ENCODE peak calls at places on chromosomes 16 and 17, in eight cellular contexts. Y, J, P, S, Q, A, F and K are unnamed samples.

GRCh38 chr17:80236911-80237310 is 16.7 kb downstream of the SLC26A11 start:
- DNase-seq in Y (no peak), J (no peak), P (no peak), S (no peak), Q (no peak), A (no peak), F (no peak), K (no peak)

GRCh38 chr17:21353326-21354010 is 22.7 kb upstream of the KCNJ12 start:
- DNase-seq in Y (peak), J (no peak), P (no peak), S (peak), Q (peak), A (peak), F (no peak), K (no peak)

GRCh38 chr17:3952186-3952585 is 12.1 kb downstream of the ATP2A3 start:
- DNase-seq in Y (no peak), J (no peak), P (no peak), S (no peak), Q (no peak), A (no peak), F (no peak), K (no peak)

GRCh38 chr16:73186752-73187151 is 138.8 kb upstream of the ZFHX3 start:
- DNase-seq in Y (no peak), J (no peak), P (no peak), S (no peak), Q (no peak), A (no peak), F (no peak), K (no peak)

GRCh38 chr16:75762746-75763145 is 36.5 kb upstream of the CPHXL start:
- DNase-seq in Y (no peak), J (no peak), P (no peak), S (no peak), Q (no peak), A (no peak), F (no peak), K (no peak)

GRCh38 chr17:76481091-76481655 is 13.8 kb downstream of the AANAT start:
- DNase-seq in Y (no peak), J (no peak), P (no peak), S (no peak), Q (no peak), A (no peak), F (no peak), K (no peak)

GRCh38 chr17:65198653-65199382 is 61.6 kb downstream of the RGS9 start:
- DNase-seq in Y (peak), J (no peak), P (no peak), S (peak), Q (no peak), A (peak), F (no peak), K (peak)

GRCh38 chr17:4554441-4554996 is 665 bp downstream of the MYBBP1A start:
- DNase-seq in Y (no peak), J (no peak), P (no peak), S (no peak), Q (peak), A (no peak), F (no peak), K (peak)

GRCh38 chr17:67707442-67707841 is 10.3 kb upstream of the NOL11 start:
- DNase-seq in Y (no peak), J (no peak), P (no peak), S (no peak), Q (no peak), A (no peak), F (no peak), K (no peak)

GRCh38 chr17:68314916-68315535 is 23.7 kb downstream of the ARSG start:
- DNase-seq in Y (no peak), J (no peak), P (no peak), S (peak), Q (no peak), A (peak), F (peak), K (no peak)

GRCh38 chr16:57147381-57148191 is 38.3 kb downstream of the PSME3IP1 start:
- DNase-seq in Y (peak), J (no peak), P (no peak), S (peak), Q (no peak), A (no peak), F (peak), K (no peak)

GRCh38 chr17:47279062-47279801 is 25.6 kb downstream of the ITGB3 start:
- DNase-seq in Y (peak), J (peak), P (no peak), S (peak), Q (no peak), A (peak), F (peak), K (no peak)
- TF ChIP-seq CTCF in Y (peak), J (no peak), P (no peak), S (peak), Q (no peak), A (peak), F (no peak), K (no peak)

GRCh38 chr16:10597184-10597583 is 16.8 kb upstream of the EMP2 start:
- DNase-seq in Y (peak), J (no peak), P (no peak), S (no peak), Q (no peak), A (no peak), F (no peak), K (no peak)

GRCh38 chr16:10592611-10593010 is 12.2 kb upstream of the EMP2 start:
- DNase-seq in Y (no peak), J (no peak), P (no peak), S (no peak), Q (no peak), A (no peak), F (no peak), K (no peak)

GRCh38 chr16:10598157-10598556 is 17.8 kb upstream of the EMP2 start:
- DNase-seq in Y (no peak), J (peak), P (no peak), S (no peak), Q (peak), A (no peak), F (peak), K (no peak)

GRCh38 chr16:10590342-10590741 is 9.9 kb upstream of the EMP2 start:
- DNase-seq in Y (no peak), J (no peak), P (no peak), S (no peak), Q (no peak), A (no peak), F (no peak), K (no peak)

DNA sequence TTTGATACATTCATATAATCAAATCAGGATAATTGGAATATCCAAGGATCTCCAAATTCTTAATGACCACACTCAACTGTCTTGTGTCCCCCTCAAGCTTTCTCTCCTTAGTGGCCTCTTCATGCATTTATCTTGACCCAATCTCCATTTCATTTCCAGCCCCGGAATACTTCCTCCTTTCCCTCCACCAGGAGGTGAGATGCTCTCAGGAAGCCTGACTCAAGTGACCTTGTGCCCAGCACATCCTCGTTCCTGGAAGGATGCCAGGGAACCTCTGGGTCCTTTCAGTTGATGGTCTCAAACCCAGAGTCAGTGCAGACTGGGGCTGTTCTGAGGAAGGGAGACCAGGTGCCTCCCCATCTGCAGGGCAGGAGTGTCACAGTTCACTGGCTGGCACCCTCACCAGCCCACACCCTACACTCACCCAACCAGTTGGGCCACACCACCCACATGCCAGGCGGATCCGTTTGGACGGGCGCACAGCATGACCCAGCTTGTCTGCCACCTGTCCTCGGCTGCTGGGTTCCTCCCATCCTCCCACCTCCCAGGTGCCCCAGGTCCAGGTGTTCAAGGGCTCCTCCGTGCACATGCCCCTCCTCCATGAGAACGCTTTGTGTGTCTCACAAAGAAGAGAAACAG is 14.0 kb upstream of the EMP2 start:
- DNase-seq in Y (peak), J (no peak), P (no peak), S (no peak), Q (peak), A (no peak), F (no peak), K (no peak)
- TF ChIP-seq CTCF in Y (no peak), J (no peak), P (no peak), S (no peak), Q (no peak), A (no peak), F (no peak), K (no peak)

GRCh38 chr17:33292981-33293867 is at the start of gene ASIC2:
- DNase-seq in Y (no peak), J (no peak), P (peak), S (peak), Q (peak), A (no peak), F (no peak), K (peak)
- TF ChIP-seq CTCF in Y (no peak), J (no peak), P (no peak), S (no peak), Q (no peak), A (no peak), F (no peak), K (no peak)

DNA sequence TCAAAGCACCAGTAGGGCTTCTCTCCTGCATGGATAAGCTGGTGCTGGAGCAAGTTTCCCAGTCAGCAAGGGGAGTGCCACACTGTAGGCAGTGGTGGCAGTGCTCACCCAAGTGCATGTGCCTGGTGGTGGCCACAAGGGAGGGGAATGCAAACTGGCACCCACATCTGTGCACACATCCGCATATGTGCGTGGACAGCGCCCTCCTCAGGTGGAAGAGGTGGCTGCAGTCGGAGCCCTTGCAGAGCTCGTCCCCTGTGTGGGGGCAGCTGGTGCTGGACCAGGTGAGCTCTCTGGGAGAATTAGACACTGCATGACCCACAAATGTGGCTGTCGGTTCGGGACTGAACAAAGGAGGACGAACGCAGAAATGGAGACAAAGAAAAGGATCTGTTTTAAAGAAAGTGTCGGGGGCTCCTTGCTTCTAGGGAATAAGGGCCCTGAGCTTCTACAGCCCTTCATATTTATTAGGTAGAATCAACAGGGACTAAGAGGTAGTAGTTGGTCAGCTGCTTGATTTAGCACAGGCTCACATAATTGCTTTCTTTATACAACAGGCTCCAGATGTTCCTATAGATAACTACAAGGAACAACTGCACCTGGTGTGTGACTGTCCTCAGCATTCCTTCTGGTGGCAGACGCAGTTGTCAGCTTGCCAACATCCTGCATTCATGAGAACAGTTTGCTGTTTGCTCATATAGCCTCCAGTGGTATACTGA is 5.3 kb upstream of the ZNF689 start:
- DNase-seq in Y (peak), J (peak), P (peak), S (peak), Q (peak), A (peak), F (peak), K (no peak)
- TF ChIP-seq CTCF in Y (peak), J (peak), P (peak), S (peak), Q (no peak), A (peak), F (peak), K (peak)

DNA sequence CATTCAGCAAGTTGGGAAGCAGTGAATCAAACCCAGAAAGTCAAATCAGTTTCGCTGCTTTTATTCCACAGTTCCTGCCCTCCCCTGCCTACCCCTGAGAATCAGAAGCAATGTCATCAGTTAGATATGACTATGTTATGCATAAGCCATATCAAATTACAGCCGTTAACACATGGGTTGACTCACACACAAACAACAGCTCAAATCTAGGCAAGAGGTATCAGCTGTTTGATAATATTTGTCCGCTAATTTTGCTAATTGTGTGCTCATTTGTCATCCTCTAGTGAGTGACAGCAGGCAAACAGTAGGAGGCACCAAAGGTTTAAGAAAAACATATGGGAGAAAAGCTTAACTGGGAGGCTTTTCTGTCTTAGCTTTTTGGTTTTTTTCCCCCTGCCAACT is 327.4 kb upstream of the CCL2 start:
- DNase-seq in Y (no peak), J (no peak), P (no peak), S (peak), Q (no peak), A (peak), F (no peak), K (no peak)
- TF ChIP-seq CTCF in Y (no peak), J (peak), P (no peak), S (no peak), Q (no peak), A (no peak), F (peak), K (no peak)

GRCh38 chr17:172401-172800 is 9.0 kb downstream of the DOC2B start:
- DNase-seq in Y (no peak), J (no peak), P (no peak), S (no peak), Q (no peak), A (no peak), F (peak), K (no peak)
- TF ChIP-seq CTCF in Y (no peak), J (no peak), P (no peak), S (no peak), Q (no peak), A (no peak), F (no peak), K (no peak)

GRCh38 chr16:88948781-88949490 is 28.1 kb downstream of the CBFA2T3 start:
- DNase-seq in Y (no peak), J (no peak), P (no peak), S (no peak), Q (no peak), A (peak), F (no peak), K (no peak)
- TF ChIP-seq CTCF in Y (peak), J (no peak), P (no peak), S (no peak), Q (no peak), A (no peak), F (no peak), K (no peak)

GRCh38 chr16:28492511-28492910 is 637 bp upstream of the CLN3 start:
- DNase-seq in Y (no peak), J (no peak), P (no peak), S (no peak), Q (no peak), A (no peak), F (no peak), K (no peak)

GRCh38 chr16:28495098-28495793 is 803 bp downstream of the APOBR start:
- DNase-seq in Y (peak), J (no peak), P (no peak), S (no peak), Q (peak), A (no peak), F (no peak), K (no peak)

GRCh38 chr16:28491970-28492474 is at the start of gene CLN3:
- DNase-seq in Y (peak), J (peak), P (peak), S (peak), Q (peak), A (peak), F (peak), K (peak)

GRCh38 chr16:28494141-28494851 is at the start of gene APOBR:
- DNase-seq in Y (peak), J (peak), P (no peak), S (no peak), Q (peak), A (no peak), F (peak), K (no peak)

DNA sequence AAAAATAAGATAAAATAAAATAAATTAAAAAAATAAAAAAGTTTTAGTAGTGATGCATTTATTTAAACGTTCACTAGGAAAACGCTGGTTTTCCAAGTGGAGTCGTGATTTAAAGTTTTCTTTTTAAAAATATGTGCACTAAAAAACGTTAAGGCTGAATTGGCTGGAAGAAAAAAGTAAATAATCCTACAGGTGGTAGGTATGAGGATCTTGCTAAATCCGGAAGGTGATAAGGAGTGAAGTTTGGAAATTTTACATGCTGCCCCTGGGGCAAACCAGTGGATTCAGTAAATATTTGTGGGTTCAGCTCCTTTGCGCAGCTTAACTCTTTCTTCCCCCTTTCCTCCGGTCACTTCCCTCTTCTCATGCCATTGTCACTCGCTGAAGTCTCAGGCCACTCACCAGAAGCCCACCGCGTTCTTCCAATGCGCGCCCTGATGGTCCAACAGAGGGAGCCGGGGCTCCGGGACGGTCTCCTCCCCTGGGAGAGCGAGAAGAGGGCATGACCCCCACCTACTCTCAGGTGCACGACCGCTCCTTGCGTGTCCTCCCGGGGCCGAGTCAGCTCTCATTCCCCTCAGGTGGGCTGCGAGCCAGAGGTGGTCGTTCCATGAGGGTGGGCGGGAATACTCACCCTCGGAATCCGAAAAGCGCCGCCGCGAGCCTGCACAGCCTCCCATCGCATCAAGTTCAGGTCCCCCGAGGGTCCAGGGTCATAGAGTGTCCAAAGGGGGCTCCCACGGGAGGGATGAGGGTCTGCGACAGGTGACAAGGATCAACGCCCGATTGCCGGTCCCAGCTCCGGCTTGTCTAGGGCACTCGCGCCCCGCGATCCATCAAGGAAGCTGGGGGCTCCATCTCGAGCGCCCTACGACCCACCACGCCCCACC is 549 bp downstream of the CLN3 start:
- DNase-seq in Y (peak), J (peak), P (peak), S (peak), Q (no peak), A (peak), F (peak), K (peak)
- TF ChIP-seq CTCF in Y (no peak), J (peak), P (no peak), S (peak), Q (no peak), A (peak), F (no peak), K (no peak)

GRCh38 chr17:33335491-33336173 is 42.5 kb upstream of the ASIC2 start:
- DNase-seq in Y (no peak), J (no peak), P (peak), S (peak), Q (no peak), A (no peak), F (no peak), K (no peak)
- TF ChIP-seq CTCF in Y (no peak), J (no peak), P (peak), S (no peak), Q (no peak), A (no peak), F (no peak), K (peak)

GRCh38 chr16:67668495-67669157 is 2.0 kb downstream of the C16orf86 start:
- DNase-seq in Y (peak), J (no peak), P (no peak), S (no peak), Q (no peak), A (no peak), F (peak), K (no peak)
- TF ChIP-seq CTCF in Y (no peak), J (no peak), P (peak), S (peak), Q (no peak), A (no peak), F (no peak), K (peak)